ENCODE peak calls at places on chromosomes 4 and X, in ten cellular contexts. D, V, U, S, B, Y, H, N, Z and M are unnamed samples.

GRCh38 chr4:79851625-79852304 is 221.3 kb downstream of the ANTXR2 start:
- DNase-seq in N (peak), H (no peak), D (no peak), Z (no peak), Y (no peak), U (no peak), S (no peak), V (no peak), B (no peak), M (no peak)

GRCh38 chrX:72060196-72060974 is 71.3 kb downstream of the RTL5 start:
- DNase-seq in V (no peak), Y (peak), D (no peak), Z (no peak), U (no peak), N (peak), B (no peak), S (no peak), H (no peak), M (peak)

GRCh38 chr4:186684220-186684619 is 39.4 kb downstream of the FAT1 start:
- DNase-seq in S (no peak), U (no peak), Y (no peak), D (no peak), V (no peak), Z (no peak), H (no peak), N (no peak), B (no peak), M (no peak)

GRCh38 chrX:150873616-150874015 is 24.9 kb downstream of the CD99L2 start:
- DNase-seq in D (no peak), S (no peak), Z (no peak), N (peak), H (no peak), Y (no peak), U (no peak), B (no peak), V (no peak), M (peak)

GRCh38 chr4:7763788-7764187 is 175.9 kb downstream of the AFAP1 start:
- DNase-seq in B (no peak), Z (no peak), N (peak), U (peak), Y (no peak), S (no peak), V (no peak), H (no peak), D (no peak), M (no peak)

GRCh38 chr4:171186700-171187099 is 626.5 kb upstream of the GALNTL6 start:
- DNase-seq in D (no peak), U (no peak), N (no peak), V (no peak), Y (no peak), H (no peak), B (no peak), Z (no peak), S (no peak), M (no peak)

GRCh38 chr4:81503586-81503985 is 31.9 kb upstream of the RASGEF1B start:
- DNase-seq in D (no peak), Y (no peak), U (no peak), B (no peak), N (no peak), S (peak), V (no peak), H (no peak), Z (no peak), M (no peak)

GRCh38 chr4:184267673-184268573 is 50.2 kb upstream of the ENPP6 start:
- DNase-seq in D (peak), B (peak), N (peak), Z (peak), U (peak), Y (peak), V (peak), H (peak), S (no peak), M (no peak)

GRCh38 chrX:48636776-48637175 is 39.5 kb downstream of the WDR13 start:
- DNase-seq in Z (no peak), S (no peak), H (no peak), V (no peak), U (no peak), Y (no peak), D (no peak), B (no peak), N (no peak), M (no peak)

GRCh38 chrX:11460347-11460746 is 167.1 kb downstream of the AMELX start:
- DNase-seq in D (no peak), H (no peak), N (no peak), Z (no peak), U (no peak), V (no peak), S (no peak), B (no peak), Y (no peak), M (no peak)

GRCh38 chr4:9800878-9801277 is 19.4 kb downstream of the DRD5 start:
- DNase-seq in Z (no peak), H (no peak), Y (no peak), D (no peak), V (no peak), U (no peak), N (no peak), S (no peak), B (no peak), M (no peak)

GRCh38 chr4:18698119-18698883 is 676.7 kb upstream of the LCORL start:
- DNase-seq in U (no peak), D (no peak), V (no peak), S (no peak), B (no peak), Y (no peak), Z (no peak), N (no peak), H (no peak), M (no peak)

GRCh38 chrX:33065415-33065814 is 145.9 kb downstream of the DMD start:
- DNase-seq in V (no peak), S (no peak), U (no peak), D (no peak), Y (no peak), Z (no peak), N (no peak), H (no peak), B (no peak), M (no peak)

GRCh38 chr4:138291431-138291830 is 49.3 kb upstream of the SLC7A11 start:
- DNase-seq in Y (no peak), U (no peak), S (no peak), B (no peak), D (no peak), V (no peak), H (no peak), Z (no peak), N (no peak), M (no peak)

GRCh38 chrX:103530540-103530939 is 11.3 kb upstream of the RAB40A start:
- DNase-seq in V (no peak), B (no peak), N (peak), H (no peak), D (no peak), Y (no peak), U (no peak), Z (no peak), S (no peak), M (no peak)